ENCODE peak calls at places on chromosome 11, in ten cellular contexts. P is heart left ventricle; Q is NCI-H1105; U is foreskin keratinocyte; S is naive B cell; A is choroid plexus epithelial cell; R is upper lobe of right lung; Y is HuH-7; D is stimulated activated CD8-positive, alpha-beta memory T cell treated with anti-CD3 and anti-CD28 coated beads, Interleukin-2, amount 100 ng/mL, for 48 hours; X is activated T-helper 2 cell treated with anti-CD3 and anti-CD28 coated beads, Interferon-gamma antibody, Interleukin-2, Interleukin-4, amounts not matched to agents 10 μg/mL and 5 μg/mL and 100 μg/mL, durations not matched to agents 14 hours and 24 hours and 36 hours. V is an unnamed sample.

GRCh38 chr11:24896118-24896835 is 399.4 kb downstream of the LUZP2 start:
- DNase-seq in P (no peak), Q (no peak), U (no peak), S (no peak), A (no peak), R (no peak), Y (no peak), D (no peak), X (no peak), V (no peak)

GRCh38 chr11:31812392-31813241 is 1.5 kb upstream of the PAX6 start:
- DNase-seq in P (no peak), Q (peak), U (no peak), S (no peak), A (no peak), R (no peak), Y (peak), D (no peak), X (no peak), V (no peak)

GRCh38 chr11:36333468-36333867 is 37.4 kb downstream of the PRR5L start:
- DNase-seq in P (no peak), Q (no peak), U (peak), S (no peak), A (peak), R (no peak), Y (no peak), D (no peak), X (no peak), V (no peak)

GRCh38 chr11:124861670-124862069 is 3.6 kb upstream of the ROBO3 start:
- DNase-seq in P (no peak), Q (no peak), U (no peak), S (no peak), A (no peak), R (peak), Y (no peak), D (no peak), X (no peak), V (no peak)

GRCh38 chr11:36214484-36214883 is 74.7 kb downstream of the COMMD9 start:
- DNase-seq in P (no peak), Q (no peak), U (peak), S (no peak), A (no peak), R (no peak), Y (no peak), D (no peak), X (no peak), V (no peak)

GRCh38 chr11:130121430-130121978 is 38.1 kb upstream of the ST14 start:
- DNase-seq in P (no peak), Q (no peak), U (no peak), S (no peak), A (peak), R (no peak), Y (no peak), D (no peak), X (no peak), V (no peak)

GRCh38 chr11:102171101-102171500 is 60.9 kb downstream of the YAP1 start:
- DNase-seq in P (no peak), Q (no peak), U (peak), S (no peak), A (peak), R (no peak), Y (no peak), D (no peak), X (no peak), V (no peak)

GRCh38 chr11:131746201-131746600 is 375.8 kb downstream of the NTM start:
- DNase-seq in P (no peak), Q (no peak), U (no peak), S (no peak), A (no peak), R (no peak), Y (no peak), D (no peak), X (no peak), V (no peak)

GRCh38 chr11:78698612-78699011 is 123.9 kb upstream of the NARS2 start:
- DNase-seq in P (peak), Q (no peak), U (no peak), S (no peak), A (peak), R (no peak), Y (no peak), D (no peak), X (no peak), V (peak)

GRCh38 chr11:80083561-80083960 is 642.7 kb upstream of the TENM4 start:
- DNase-seq in P (no peak), Q (no peak), U (peak), S (no peak), A (no peak), R (no peak), Y (no peak), D (no peak), X (no peak), V (no peak)

GRCh38 chr11:116611998-116612620 is 160.7 kb downstream of the BUD13 start:
- DNase-seq in P (no peak), Q (no peak), U (no peak), S (no peak), A (no peak), R (no peak), Y (no peak), D (no peak), X (no peak), V (peak)

V was measured in adrenal gland.